ENCODE peak calls at places on chromosome 19, in eight cellular contexts. One of them, this sample, is unnamed.

GRCh38 chr19:52601025-52601973 is 31.2 kb downstream of the ZNF701 start:
- DNase-seq in choroid plexus epithelial cell: peak; percentile 85
- DNase-seq in Peyer's patch: peak; percentile 98
- DNase-seq in A549: no peak
- DNase-seq in stomach: peak; percentile 97
- DNase-seq in GM10248: peak; percentile 93
- DNase-seq in brain microvascular endothelial cell: peak; percentile 81
- DNase-seq in IMR-90: peak; percentile 87
- DNase-seq in this sample: peak; percentile 76

GRCh38 chr19:53883231-53883661 is 1.2 kb downstream of the PRKCG start:
- DNase-seq in choroid plexus epithelial cell: no peak
- DNase-seq in Peyer's patch: no peak
- DNase-seq in A549: no peak
- DNase-seq in stomach: no peak
- DNase-seq in GM10248: no peak
- DNase-seq in brain microvascular endothelial cell: no peak
- DNase-seq in IMR-90: no peak
- DNase-seq in this sample: no peak

GRCh38 chr19:9789066-9789465 is 20.5 kb upstream of the ZNF846 start:
- DNase-seq in choroid plexus epithelial cell: no peak
- DNase-seq in Peyer's patch: no peak
- DNase-seq in A549: no peak
- DNase-seq in stomach: no peak
- DNase-seq in GM10248: no peak
- DNase-seq in brain microvascular endothelial cell: no peak
- DNase-seq in IMR-90: no peak
- DNase-seq in this sample: no peak

GRCh38 chr19:47430041-47430802 is 10.9 kb upstream of the MEIS3 start:
- DNase-seq in choroid plexus epithelial cell: peak; percentile 61
- DNase-seq in Peyer's patch: peak; percentile 82
- DNase-seq in A549: no peak
- DNase-seq in stomach: peak; percentile 53
- DNase-seq in GM10248: no peak
- DNase-seq in brain microvascular endothelial cell: no peak
- DNase-seq in IMR-90: peak; percentile 27
- DNase-seq in this sample: peak; percentile 30

GRCh38 chr19:37635076-37636056 is 19.9 kb downstream of the ZFP30 start:
- DNase-seq in choroid plexus epithelial cell: peak; percentile 3
- DNase-seq in Peyer's patch: no peak
- DNase-seq in A549: no peak
- DNase-seq in stomach: no peak
- DNase-seq in GM10248: no peak
- DNase-seq in brain microvascular endothelial cell: no peak
- DNase-seq in IMR-90: no peak
- DNase-seq in this sample: no peak

GRCh38 chr19:7901337-7901736 is 2.3 kb upstream of the MAP2K7 start:
- DNase-seq in choroid plexus epithelial cell: no peak
- DNase-seq in Peyer's patch: no peak
- DNase-seq in A549: no peak
- DNase-seq in stomach: no peak
- DNase-seq in GM10248: no peak
- DNase-seq in brain microvascular endothelial cell: no peak
- DNase-seq in IMR-90: no peak
- DNase-seq in this sample: no peak

GRCh38 chr19:16445238-16446107 is 26.3 kb downstream of the EPS15L1 start:
- DNase-seq in choroid plexus epithelial cell: peak; percentile 55
- DNase-seq in Peyer's patch: no peak
- DNase-seq in A549: no peak
- DNase-seq in stomach: no peak
- DNase-seq in GM10248: peak; percentile 69
- DNase-seq in brain microvascular endothelial cell: no peak
- DNase-seq in IMR-90: peak; percentile 83
- DNase-seq in this sample: no peak

GRCh38 chr19:11137542-11138384 is 17.8 kb downstream of the SPC24 start:
- DNase-seq in choroid plexus epithelial cell: peak; percentile 92
- DNase-seq in Peyer's patch: peak; percentile 71
- DNase-seq in A549: peak; percentile 55
- DNase-seq in stomach: peak; percentile 77
- DNase-seq in GM10248: peak; percentile 73
- DNase-seq in brain microvascular endothelial cell: peak; percentile 77
- DNase-seq in IMR-90: peak; percentile 84
- DNase-seq in this sample: peak; percentile 78

GRCh38 chr19:46371371-46371901 is 24.5 kb downstream of the PPP5C start:
- DNase-seq in choroid plexus epithelial cell: peak; percentile 23
- DNase-seq in Peyer's patch: no peak
- DNase-seq in A549: no peak
- DNase-seq in stomach: no peak
- DNase-seq in GM10248: no peak
- DNase-seq in brain microvascular endothelial cell: no peak
- DNase-seq in IMR-90: peak; percentile 28
- DNase-seq in this sample: no peak

GRCh38 chr19:27657271-27658051 is 1555.5 kb downstream of the UQCRFS1 start:
- DNase-seq in choroid plexus epithelial cell: no peak
- DNase-seq in Peyer's patch: no peak
- DNase-seq in A549: no peak
- DNase-seq in stomach: peak; percentile 7
- DNase-seq in GM10248: no peak
- DNase-seq in brain microvascular endothelial cell: no peak
- DNase-seq in IMR-90: no peak
- DNase-seq in this sample: no peak

GRCh38 chr19:47096721-47097120 is 16.9 kb downstream of the ZC3H4 start:
- DNase-seq in choroid plexus epithelial cell: no peak
- DNase-seq in Peyer's patch: peak; percentile 70
- DNase-seq in A549: no peak
- DNase-seq in stomach: peak; percentile 35
- DNase-seq in GM10248: no peak
- DNase-seq in brain microvascular endothelial cell: no peak
- DNase-seq in IMR-90: no peak
- DNase-seq in this sample: peak; percentile 59

GRCh38 chr19:48994035-48994386 is 324 bp downstream of the RUVBL2 start:
- DNase-seq in choroid plexus epithelial cell: no peak
- DNase-seq in Peyer's patch: no peak
- DNase-seq in A549: no peak
- DNase-seq in stomach: no peak
- DNase-seq in GM10248: no peak
- DNase-seq in brain microvascular endothelial cell: no peak
- DNase-seq in IMR-90: no peak
- DNase-seq in this sample: no peak

GRCh38 chr19:48993175-48994034 is at the start of the genes GYS1 and RUVBL2:
- DNase-seq in choroid plexus epithelial cell: peak; percentile 100
- DNase-seq in Peyer's patch: peak; percentile 100
- DNase-seq in A549: peak; percentile 100
- DNase-seq in stomach: peak; percentile 100
- DNase-seq in GM10248: peak; percentile 99
- DNase-seq in brain microvascular endothelial cell: peak; percentile 99
- DNase-seq in IMR-90: peak; percentile 99
- DNase-seq in this sample: peak; percentile 100

GRCh38 chr19:48999481-49000325 is 6.0 kb downstream of the RUVBL2 start:
- DNase-seq in choroid plexus epithelial cell: peak; percentile 87
- DNase-seq in Peyer's patch: peak; percentile 79
- DNase-seq in A549: peak; percentile 81
- DNase-seq in stomach: peak; percentile 65
- DNase-seq in GM10248: peak; percentile 54
- DNase-seq in brain microvascular endothelial cell: peak; percentile 72
- DNase-seq in IMR-90: peak; percentile 67
- DNase-seq in this sample: peak; percentile 56

GRCh38 chr19:48992571-48993174 is 436 bp downstream of the GYS1 start:
- DNase-seq in choroid plexus epithelial cell: no peak
- DNase-seq in Peyer's patch: no peak
- DNase-seq in A549: no peak
- DNase-seq in stomach: no peak
- DNase-seq in GM10248: no peak
- DNase-seq in brain microvascular endothelial cell: no peak
- DNase-seq in IMR-90: no peak
- DNase-seq in this sample: no peak

GRCh38 chr19:48997972-48998371 is 4.3 kb downstream of the RUVBL2 start:
- DNase-seq in choroid plexus epithelial cell: peak; percentile 75
- DNase-seq in Peyer's patch: no peak
- DNase-seq in A549: peak; percentile 81
- DNase-seq in stomach: peak; percentile 56
- DNase-seq in GM10248: peak; percentile 54
- DNase-seq in brain microvascular endothelial cell: peak; percentile 66
- DNase-seq in IMR-90: peak; percentile 45
- DNase-seq in this sample: peak; percentile 84
- TF ChIP-seq CTCF in choroid plexus epithelial cell: peak; percentile 78
- TF ChIP-seq CTCF in Peyer's patch: no peak
- TF ChIP-seq CTCF in A549: peak; percentile 68
- TF ChIP-seq CTCF in stomach: no peak
- TF ChIP-seq CTCF in GM10248: peak; percentile 41
- TF ChIP-seq CTCF in brain microvascular endothelial cell: peak; percentile 80
- TF ChIP-seq CTCF in IMR-90: peak; percentile 52
- TF ChIP-seq CTCF in this sample: peak; percentile 68

GRCh38 chr19:13070425-13071140 is 32.1 kb downstream of the LYL1 start:
- DNase-seq in choroid plexus epithelial cell: no peak
- DNase-seq in Peyer's patch: no peak
- DNase-seq in A549: no peak
- DNase-seq in stomach: no peak
- DNase-seq in GM10248: no peak
- DNase-seq in brain microvascular endothelial cell: no peak
- DNase-seq in IMR-90: no peak
- DNase-seq in this sample: no peak

GRCh38 chr19:13066933-13067831 is 35.5 kb downstream of the LYL1 start:
- DNase-seq in choroid plexus epithelial cell: no peak
- DNase-seq in Peyer's patch: no peak
- DNase-seq in A549: no peak
- DNase-seq in stomach: no peak
- DNase-seq in GM10248: no peak
- DNase-seq in brain microvascular endothelial cell: no peak
- DNase-seq in IMR-90: no peak
- DNase-seq in this sample: no peak

GRCh38 chr19:13071444-13072205 is 31.0 kb downstream of the LYL1 start:
- DNase-seq in choroid plexus epithelial cell: no peak
- DNase-seq in Peyer's patch: no peak
- DNase-seq in A549: no peak
- DNase-seq in stomach: no peak
- DNase-seq in GM10248: no peak
- DNase-seq in brain microvascular endothelial cell: no peak
- DNase-seq in IMR-90: no peak
- DNase-seq in this sample: no peak

GRCh38 chr19:13068064-13068807 is 34.4 kb downstream of the LYL1 start:
- DNase-seq in choroid plexus epithelial cell: no peak
- DNase-seq in Peyer's patch: no peak
- DNase-seq in A549: no peak
- DNase-seq in stomach: no peak
- DNase-seq in GM10248: no peak
- DNase-seq in brain microvascular endothelial cell: no peak
- DNase-seq in IMR-90: no peak
- DNase-seq in this sample: no peak

DNA sequence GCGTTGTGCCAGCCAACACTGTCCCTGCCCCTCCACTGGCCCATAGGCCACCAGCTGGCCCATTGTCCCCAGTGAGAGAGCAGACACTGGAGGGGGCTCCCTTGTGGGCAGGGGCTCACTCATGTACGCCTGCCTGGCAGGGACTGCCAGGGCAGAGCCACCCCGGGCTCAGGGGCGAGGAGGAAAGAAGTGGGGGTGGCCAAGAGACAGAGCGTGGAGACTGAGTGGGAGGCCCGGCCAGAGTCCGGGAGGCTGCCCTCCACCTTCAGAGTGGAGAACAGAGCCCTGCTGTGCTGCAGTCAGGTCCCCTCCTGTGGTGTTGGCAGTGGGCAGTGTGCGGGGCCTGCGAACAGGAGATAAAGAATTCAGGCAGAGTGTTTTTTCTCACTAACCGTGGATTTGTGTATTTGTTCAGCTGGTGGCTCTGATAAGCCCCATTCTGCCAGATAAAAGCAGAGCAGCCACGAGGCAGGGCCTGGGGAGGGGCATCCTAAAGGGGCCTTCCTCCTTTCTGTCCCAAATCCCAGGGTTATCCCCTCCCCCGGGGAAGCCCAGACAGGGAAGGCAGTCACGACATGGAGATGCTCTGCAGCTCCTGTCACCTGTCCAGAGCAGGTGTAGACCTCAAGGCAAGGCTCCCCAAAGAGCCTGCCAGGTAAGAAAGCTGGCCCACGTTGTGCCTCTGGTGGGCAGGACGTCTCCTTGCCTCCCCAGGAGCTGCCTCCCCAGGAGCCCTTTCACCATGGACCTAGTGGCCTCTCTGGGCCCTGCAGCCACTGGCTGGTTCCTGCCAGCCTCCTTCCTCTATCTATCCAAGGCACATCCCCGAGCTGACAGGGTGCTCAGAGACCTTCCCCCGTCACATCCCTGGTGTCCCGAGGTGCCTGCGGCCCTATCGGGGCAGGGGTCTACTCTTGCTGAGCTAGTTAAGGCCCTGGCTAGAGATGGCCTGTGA is 33.0 kb downstream of the LYL1 start:
- DNase-seq in choroid plexus epithelial cell: no peak
- DNase-seq in Peyer's patch: no peak
- DNase-seq in A549: no peak
- DNase-seq in stomach: no peak
- DNase-seq in GM10248: no peak
- DNase-seq in brain microvascular endothelial cell: no peak
- DNase-seq in IMR-90: no peak
- DNase-seq in this sample: no peak
- TF ChIP-seq CTCF in choroid plexus epithelial cell: peak; percentile 16
- TF ChIP-seq CTCF in Peyer's patch: no peak
- TF ChIP-seq CTCF in A549: no peak
- TF ChIP-seq CTCF in stomach: no peak
- TF ChIP-seq CTCF in GM10248: no peak
- TF ChIP-seq CTCF in brain microvascular endothelial cell: peak; percentile 30
- TF ChIP-seq CTCF in IMR-90: no peak
- TF ChIP-seq CTCF in this sample: no peak

GRCh38 chr19:15423130-15423529 is 4.3 kb upstream of the AKAP8L start:
- DNase-seq in choroid plexus epithelial cell: no peak
- DNase-seq in Peyer's patch: no peak
- DNase-seq in A549: no peak
- DNase-seq in stomach: no peak
- DNase-seq in GM10248: no peak
- DNase-seq in brain microvascular endothelial cell: no peak
- DNase-seq in IMR-90: no peak
- DNase-seq in this sample: no peak
- TF ChIP-seq CTCF in choroid plexus epithelial cell: no peak
- TF ChIP-seq CTCF in Peyer's patch: no peak
- TF ChIP-seq CTCF in A549: no peak
- TF ChIP-seq CTCF in stomach: no peak
- TF ChIP-seq CTCF in GM10248: no peak
- TF ChIP-seq CTCF in brain microvascular endothelial cell: no peak
- TF ChIP-seq CTCF in IMR-90: no peak
- TF ChIP-seq CTCF in this sample: no peak

DNA sequence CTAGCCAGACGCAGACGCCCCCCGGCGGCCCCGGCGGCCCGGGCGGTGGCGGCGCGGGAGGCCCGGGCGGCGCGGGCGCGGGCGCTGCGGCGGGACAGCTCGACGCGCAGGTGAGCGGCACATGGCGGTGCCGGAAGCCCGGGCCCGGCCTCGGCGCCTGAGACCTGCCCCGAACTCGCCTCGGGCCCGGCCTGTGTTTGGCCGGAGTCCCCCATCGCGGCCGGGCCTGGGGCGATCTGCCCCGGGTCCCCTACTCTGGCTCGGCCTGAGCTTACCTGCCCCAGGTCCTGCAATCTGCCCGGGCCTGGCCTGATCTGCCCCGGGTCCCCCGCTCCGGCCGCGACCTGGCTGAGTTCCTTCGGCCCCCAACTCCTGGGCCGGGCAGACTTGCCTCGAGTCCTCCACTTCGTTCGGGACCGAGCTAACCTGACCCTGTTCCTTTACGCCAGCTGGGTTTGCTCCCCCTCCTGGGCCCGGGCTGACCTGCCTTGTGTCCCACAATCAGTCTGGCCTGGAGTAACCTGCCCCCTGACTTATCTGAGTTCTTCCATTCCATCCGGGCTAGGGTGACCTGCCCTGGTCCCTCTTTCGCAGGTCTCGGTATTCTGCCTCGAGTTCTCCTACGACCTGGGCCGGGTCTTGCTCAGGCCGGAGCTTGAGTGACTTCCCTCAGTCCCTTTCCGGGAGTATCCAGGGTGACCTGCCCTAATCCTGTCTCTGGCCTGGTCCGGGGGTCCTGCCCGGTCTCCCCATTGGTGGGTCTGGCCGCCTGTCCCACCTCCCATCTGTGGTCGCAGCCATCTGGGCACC is 777 bp downstream of the UPF1 start:
- DNase-seq in choroid plexus epithelial cell: no peak
- DNase-seq in Peyer's patch: peak; percentile 63
- DNase-seq in A549: peak; percentile 25
- DNase-seq in stomach: no peak
- DNase-seq in GM10248: no peak
- DNase-seq in brain microvascular endothelial cell: peak; percentile 18
- DNase-seq in IMR-90: no peak
- DNase-seq in this sample: peak; percentile 29
- TF ChIP-seq CTCF in choroid plexus epithelial cell: peak; percentile 34
- TF ChIP-seq CTCF in Peyer's patch: no peak
- TF ChIP-seq CTCF in A549: no peak
- TF ChIP-seq CTCF in stomach: no peak
- TF ChIP-seq CTCF in GM10248: peak; percentile 12
- TF ChIP-seq CTCF in brain microvascular endothelial cell: peak; percentile 52
- TF ChIP-seq CTCF in IMR-90: peak; percentile 27
- TF ChIP-seq CTCF in this sample: no peak

This sample was measured in Calu3.